ENCODE peak calls at places on chromosome 19, in ten cellular contexts. V is activated naive CD4-positive, alpha-beta T cell; Q is activated B cell treated with CpG ODN at 0.5 μM for 24 hours; N is cardiac fibroblast; D is NCI-H748 treated with DMSO at 0.1 percent for 48 hours; U is nephron progenitor cell; M is activated T-helper 2 cell treated with anti-CD3 and anti-CD28 coated beads, Interferon-gamma antibody, Interleukin-2, Interleukin-4, amounts not matched to agents 10 μg/mL and 5 μg/mL and 100 μg/mL, durations not matched to agents 14 hours and 24 hours and 36 hours; L is T-cell; X is amygdala; S is dorsolateral prefrontal cortex. P is an unnamed sample.

GRCh38 chr19:11570039-11570462 is 7.4 kb downstream of the ACP5 start:
- DNase-seq in Q (no peak), N (no peak), V (no peak), S (no peak), U (no peak), M (no peak), X (no peak), L (no peak), D (no peak), P (no peak)

GRCh38 chr19:50537769-50538230 is 24.1 kb upstream of the ASPDH start:
- DNase-seq in M (peak; percentile 43), V (peak; percentile 30), X (peak; percentile 72), L (peak; percentile 33), N (peak; percentile 84), U (peak; percentile 94), Q (peak; percentile 41), D (peak; percentile 64), S (peak; percentile 90), P (peak; percentile 58)

GRCh38 chr19:35135389-35135909 is 590 bp upstream of the LGI4 start:
- DNase-seq in U (peak; percentile 93), V (no peak), X (peak; percentile 87), S (peak; percentile 82), L (peak; percentile 56), M (peak; percentile 64), D (peak; percentile 21), N (peak; percentile 69), Q (peak; percentile 63), P (peak; percentile 45)

GRCh38 chr19:39845621-39846175 is 481 bp downstream of the FBL start:
- DNase-seq in Q (no peak), X (no peak), U (peak; percentile 31), M (no peak), L (no peak), D (peak; percentile 43), S (peak; percentile 7), N (peak; percentile 37), V (no peak), P (no peak)

GRCh38 chr19:5218963-5219530 is 121.6 kb downstream of the PTPRS start:
- DNase-seq in D (no peak), S (no peak), Q (no peak), N (no peak), U (no peak), V (no peak), X (no peak), L (no peak), M (no peak), P (no peak)

GRCh38 chr19:1492474-1493006 is 1.6 kb downstream of the REEP6 start:
- DNase-seq in M (no peak), S (no peak), Q (no peak), X (no peak), L (no peak), D (no peak), N (peak; percentile 37), V (no peak), U (no peak), P (no peak)

GRCh38 chr19:55352040-55352439 is 2.5 kb downstream of the COX6B2 start:
- DNase-seq in U (no peak), S (no peak), M (no peak), N (no peak), V (no peak), D (no peak), X (no peak), Q (no peak), L (no peak), P (no peak)

GRCh38 chr19:42091300-42092266 is 15.6 kb downstream of the ZNF574 start:
- DNase-seq in N (peak; percentile 81), M (no peak), S (no peak), V (no peak), Q (no peak), U (no peak), X (no peak), D (no peak), L (no peak), P (no peak)

GRCh38 chr19:53907690-53908089 is 1.4 kb upstream of the CACNG7 start:
- DNase-seq in X (no peak), U (no peak), D (no peak), M (no peak), Q (no peak), N (no peak), L (no peak), S (no peak), V (no peak), P (no peak)

GRCh38 chr19:38451629-38452028 is 18.1 kb downstream of the RYR1 start:
- DNase-seq in N (no peak), M (no peak), Q (no peak), L (no peak), X (no peak), U (no peak), D (no peak), V (no peak), S (no peak), P (no peak)

P was measured in substantia nigra.